ENCODE peak calls at places on chromosomes 11 and 22, in nine cellular contexts. Z is Panc1, U is suprapubic skin, D is GM23338, C is HCT116, S is transverse colon, K is spleen, P is SK-N-SH, O is stomach. A is an unnamed sample. For H3K4me1, the result is how much of the 10 kb centered on the place peaks cover.

GRCh38 chr22:49850959-49851815 is 2.5 kb upstream of the ZBED4 start:
- DNase-seq in S (no peak), Z (no peak), C (no peak), K (peak), O (no peak), D (no peak), U (no peak), P (no peak), A (no peak)

GRCh38 chr22:45526768-45527360 is 24.2 kb downstream of the FBLN1 start:
- DNase-seq in P (no peak), C (no peak), O (no peak), K (no peak), S (no peak), D (no peak), U (no peak), Z (no peak), A (no peak)

GRCh38 chr22:36144886-36145541 is 15.5 kb downstream of the APOL3 start:
- DNase-seq in P (peak), K (peak), D (peak), S (peak), O (peak), C (peak), Z (peak), U (no peak), A (no peak)

GRCh38 chr22:43201486-43202219 is 14.7 kb upstream of the TTLL12 start:
- DNase-seq in C (no peak), P (no peak), S (no peak), O (no peak), K (no peak), U (no peak), D (no peak), Z (no peak), A (no peak)

GRCh38 chr11:13638436-13638835 is 30.0 kb upstream of the FAR1 start:
- DNase-seq in D (no peak), P (no peak), K (no peak), C (no peak), Z (no peak), U (no peak), S (no peak), O (no peak), A (no peak)

GRCh38 chr22:46471901-46472721 is 65.3 kb downstream of the CELSR1 start:
- DNase-seq in O (no peak), C (peak), U (no peak), P (no peak), K (no peak), S (no peak), Z (no peak), D (no peak), A (no peak)

GRCh38 chr11:20005747-20006146 is 154.5 kb downstream of the DBX1 start:
- DNase-seq in U (no peak), K (no peak), C (no peak), O (no peak), P (no peak), Z (no peak), D (no peak), S (no peak), A (no peak)

GRCh38 chr11:79538775-79539174 is 97.9 kb upstream of the TENM4 start:
- DNase-seq in D (no peak), U (no peak), S (no peak), C (no peak), P (no peak), Z (no peak), K (no peak), O (no peak), A (no peak)

GRCh38 chr11:131661137-131661536 is 290.7 kb downstream of the NTM start:
- DNase-seq in C (no peak), K (no peak), P (no peak), U (no peak), O (no peak), D (no peak), S (no peak), Z (no peak), A (no peak)

GRCh38 chr22:23230348-23231068 is 50.2 kb downstream of the BCR start:
- DNase-seq in K (peak), U (no peak), O (no peak), C (no peak), D (peak), Z (no peak), P (no peak), S (no peak), A (no peak)

GRCh38 chr22:26168199-26168915 is 905 bp upstream of the SEZ6L start:
- DNase-seq in U (no peak), P (peak), K (no peak), O (no peak), Z (no peak), C (no peak), D (peak), S (no peak), A (no peak)

GRCh38 chr11:120646206-120646605 is 134.7 kb downstream of the GRIK4 start:
- DNase-seq in U (no peak), D (peak), P (no peak), C (no peak), O (no peak), S (no peak), K (peak), Z (no peak), A (no peak)

GRCh38 chr11:115321602-115322289 is 182.5 kb downstream of the CADM1 start:
- DNase-seq in Z (no peak), S (no peak), D (no peak), U (no peak), P (no peak), K (no peak), O (no peak), C (no peak), A (no peak)

GRCh38 chr11:60895687-60896086 is 10.7 kb downstream of the PRPF19 start:
- DNase-seq in K (no peak), Z (no peak), D (no peak), O (no peak), U (no peak), P (no peak), S (peak), C (no peak), A (no peak)

GRCh38 chr11:73359341-73359740 is 16.9 kb upstream of the RELT start:
- DNase-seq in Z (no peak), P (no peak), O (no peak), K (no peak), U (no peak), D (no peak), S (no peak), C (no peak), A (no peak)

GRCh38 chr22:46851311-46851710 is 88.9 kb downstream of the TBC1D22A start:
- DNase-seq in D (no peak), P (no peak), Z (no peak), S (no peak), O (no peak), U (no peak), K (no peak), C (no peak), A (no peak)

GRCh38 chr11:96061730-96062524 is 138.0 kb upstream of the MTMR2 start:
- DNase-seq in P (no peak), U (no peak), C (no peak), D (no peak), S (no peak), Z (no peak), K (no peak), O (no peak), A (no peak)

GRCh38 chr11:121936781-121937447 is 179.1 kb downstream of the BLID start:
- DNase-seq in U (no peak), S (no peak), Z (no peak), P (no peak), O (no peak), C (no peak), D (no peak), K (no peak), A (no peak)

GRCh38 chr22:19062909-19063308 is 59.3 kb downstream of the DGCR2 start:
- DNase-seq in P (no peak), O (no peak), K (peak), C (no peak), D (no peak), U (peak), S (no peak), Z (no peak), A (no peak)

GRCh38 chr22:38114484-38115398 is 4.3 kb upstream of the BAIAP2L2 start:
- DNase-seq in Z (no peak), O (peak), S (peak), P (peak), C (peak), K (peak), U (peak), D (peak), A (peak)

GRCh38 chr11:112396092-112396491 is 135.4 kb upstream of the PLET1 start:
- DNase-seq in U (no peak), S (no peak), D (no peak), C (no peak), K (no peak), O (no peak), Z (no peak), P (no peak), A (no peak)

GRCh38 chr11:44618561-44619425 is 53.3 kb downstream of the CD82 start:
- DNase-seq in K (peak), U (peak), O (peak), Z (no peak), P (no peak), C (no peak), S (peak), D (no peak), A (no peak)

GRCh38 chr22:44091021-44091721 is 67.1 kb downstream of the PARVB start:
- DNase-seq in P (peak), C (peak), Z (no peak), K (no peak), D (peak), O (no peak), U (no peak), S (no peak), A (no peak)

GRCh38 chr11:89279176-89279575 is 101.5 kb downstream of the TYR start:
- DNase-seq in Z (no peak), K (no peak), D (no peak), P (no peak), U (no peak), C (no peak), S (peak), O (no peak), A (no peak)

GRCh38 chr22:19868773-19869471 is 14.2 kb upstream of the GNB1L start:
- DNase-seq in D (no peak), O (no peak), Z (no peak), P (no peak), S (peak), C (no peak), K (peak), U (peak), A (peak)

GRCh38 chr11:1845095-1845429 is 6.3 kb downstream of the TNNI2 start:
- DNase-seq in D (no peak), P (no peak), U (no peak), S (no peak), K (no peak), O (no peak), Z (no peak), C (no peak), A (no peak)

GRCh38 chr11:118057424-118058145 is 19.3 kb upstream of the TMPRSS4 start:
- DNase-seq in Z (no peak), S (peak), D (no peak), C (no peak), U (peak), K (no peak), O (no peak), P (no peak), A (peak)

GRCh38 chr11:37687130-37687529 is 1089.1 kb upstream of the RAG2 start:
- DNase-seq in Z (no peak), U (no peak), K (no peak), C (no peak), P (no peak), D (no peak), S (no peak), O (no peak), A (no peak)

GRCh38 chr11:1554981-1555712 is 16.9 kb downstream of the DUSP8 start:
- DNase-seq in K (no peak), U (no peak), C (no peak), P (no peak), D (no peak), Z (no peak), O (no peak), S (no peak), A (no peak)

GRCh38 chr11:76653674-76654309 is 16.8 kb downstream of the LRRC32 start:
- DNase-seq in U (peak), K (no peak), O (no peak), C (no peak), P (no peak), S (peak), Z (no peak), D (no peak), A (no peak)

GRCh38 chr22:19356708-19357269 is 65.3 kb upstream of the CLTCL1 start:
- DNase-seq in P (no peak), U (no peak), K (no peak), C (no peak), D (no peak), Z (no peak), S (no peak), O (no peak), A (no peak)

GRCh38 chr11:127640822-127641485 is 640.4 kb upstream of the KIRREL3 start:
- DNase-seq in O (no peak), Z (no peak), D (no peak), P (no peak), C (no peak), U (no peak), S (no peak), K (no peak), A (no peak)

GRCh38 chr22:25746012-25746373 is 4.0 kb downstream of the MYO18B start:
- DNase-seq in Z (no peak), P (peak), S (no peak), U (no peak), K (no peak), D (no peak), O (no peak), C (no peak), A (no peak)

GRCh38 chr11:2445948-2446551 is 1.2 kb downstream of the KCNQ1 start:
- DNase-seq in P (peak), K (peak), Z (no peak), U (no peak), O (peak), C (no peak), D (peak), S (peak), A (no peak)

GRCh38 chr11:88680806-88681205 is 343.3 kb upstream of the CTSC start:
- DNase-seq in D (no peak), C (peak), Z (no peak), S (no peak), K (no peak), P (no peak), U (no peak), O (no peak), A (no peak)

GRCh38 chr22:26823966-26824365 is 166.6 kb downstream of the MIAT start:
- DNase-seq in D (no peak), O (no peak), Z (no peak), C (no peak), U (no peak), P (no peak), S (no peak), K (no peak), A (no peak)

DNA sequence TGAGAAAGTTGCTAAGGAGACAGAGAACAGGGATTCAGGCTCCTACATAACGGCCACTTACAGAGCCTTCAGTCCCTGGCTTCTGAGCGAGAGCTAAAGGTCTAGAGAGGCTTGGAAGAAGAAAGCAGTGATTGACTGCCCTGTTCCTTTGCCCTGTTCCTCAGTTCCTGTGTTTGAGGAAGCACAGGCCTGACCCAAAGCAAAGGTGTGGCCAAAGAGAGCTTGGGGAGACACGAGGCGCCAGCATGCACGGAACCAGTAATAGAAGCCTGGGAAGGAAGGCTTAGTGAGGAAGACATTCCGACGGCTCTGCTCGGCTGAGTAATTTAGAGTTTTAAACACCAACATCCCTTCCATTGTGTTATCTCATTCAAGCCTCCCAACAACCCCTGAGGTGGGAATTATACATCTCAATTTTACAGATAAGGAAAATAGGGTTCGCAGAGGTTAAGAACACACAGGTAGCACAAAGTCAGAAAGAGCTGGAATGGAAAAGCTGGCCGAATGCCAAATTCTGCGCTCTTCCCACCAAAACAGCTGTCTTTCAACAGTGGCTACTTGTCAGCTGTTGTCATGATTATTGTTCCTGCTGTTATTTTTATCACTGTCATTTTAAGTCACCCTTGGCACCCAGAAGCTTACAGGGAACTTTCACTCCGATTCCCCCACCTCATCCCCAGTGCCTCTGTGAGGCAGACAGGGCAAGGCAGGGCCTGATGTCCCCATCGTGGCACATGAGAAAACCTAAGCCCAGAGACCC is 74.3 kb upstream of the CSNK2A3 start:
- DNase-seq in Z (no peak), C (no peak), K (no peak), O (no peak), D (no peak), S (no peak), U (no peak), P (no peak), A (no peak)
- TF ChIP-seq POLR2AphosphoS5 in Z (no peak), C (no peak), K (no peak), O (no peak), D (no peak), S (no peak), U (no peak), P (no peak), A (no peak)

GRCh38 chr11:393219-394033 is 583 bp upstream of the PKP3 start:
- DNase-seq in Z (no peak), S (peak), D (no peak), C (peak), O (peak), P (no peak), U (no peak), K (no peak), A (peak)
- H3K4me3 ChIP-seq in Z (peak), S (peak), D (peak), C (peak), O (peak), P (no peak), U (peak), K (no peak), A (peak)

GRCh38 chr11:12198261-12198925 is 88.0 kb downstream of the MICAL2 start:
- DNase-seq in K (no peak), O (peak), S (no peak), Z (no peak), D (no peak), C (no peak), P (no peak), U (peak), A (no peak)
- H3K4me1 ChIP-seq in K (under half), O (under half), S (under half), Z (under half), D (under half), C (under half), P (under half), U (under half), A (under half)

DNA sequence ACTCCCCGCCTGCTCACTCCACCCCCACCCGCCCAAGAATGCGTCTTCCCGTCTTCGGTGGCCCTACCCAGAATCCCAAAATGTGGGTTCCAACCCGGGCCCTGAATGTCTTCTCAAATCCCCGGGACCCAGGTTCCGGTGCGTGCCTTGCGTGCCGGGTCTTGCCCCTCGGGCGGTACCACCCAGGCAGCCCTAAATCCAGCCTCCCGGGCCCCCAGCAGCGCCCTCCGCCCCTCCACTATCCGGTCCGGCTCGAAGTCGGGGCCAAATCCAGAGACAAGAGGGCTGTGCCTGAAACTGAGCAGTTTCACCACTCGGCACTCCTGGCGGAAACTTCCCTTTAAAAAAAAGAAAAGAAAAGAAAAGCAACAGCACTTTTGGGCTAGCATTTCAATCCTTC is 16.3 kb upstream of the CCT8L2 start:
- DNase-seq in Z (no peak), O (no peak), P (no peak), D (peak), K (no peak), S (no peak), U (no peak), C (no peak), A (no peak)
- TF ChIP-seq POLR2AphosphoS5 in Z (no peak), O (no peak), P (no peak), D (no peak), K (no peak), S (no peak), U (no peak), C (no peak), A (no peak)

DNA sequence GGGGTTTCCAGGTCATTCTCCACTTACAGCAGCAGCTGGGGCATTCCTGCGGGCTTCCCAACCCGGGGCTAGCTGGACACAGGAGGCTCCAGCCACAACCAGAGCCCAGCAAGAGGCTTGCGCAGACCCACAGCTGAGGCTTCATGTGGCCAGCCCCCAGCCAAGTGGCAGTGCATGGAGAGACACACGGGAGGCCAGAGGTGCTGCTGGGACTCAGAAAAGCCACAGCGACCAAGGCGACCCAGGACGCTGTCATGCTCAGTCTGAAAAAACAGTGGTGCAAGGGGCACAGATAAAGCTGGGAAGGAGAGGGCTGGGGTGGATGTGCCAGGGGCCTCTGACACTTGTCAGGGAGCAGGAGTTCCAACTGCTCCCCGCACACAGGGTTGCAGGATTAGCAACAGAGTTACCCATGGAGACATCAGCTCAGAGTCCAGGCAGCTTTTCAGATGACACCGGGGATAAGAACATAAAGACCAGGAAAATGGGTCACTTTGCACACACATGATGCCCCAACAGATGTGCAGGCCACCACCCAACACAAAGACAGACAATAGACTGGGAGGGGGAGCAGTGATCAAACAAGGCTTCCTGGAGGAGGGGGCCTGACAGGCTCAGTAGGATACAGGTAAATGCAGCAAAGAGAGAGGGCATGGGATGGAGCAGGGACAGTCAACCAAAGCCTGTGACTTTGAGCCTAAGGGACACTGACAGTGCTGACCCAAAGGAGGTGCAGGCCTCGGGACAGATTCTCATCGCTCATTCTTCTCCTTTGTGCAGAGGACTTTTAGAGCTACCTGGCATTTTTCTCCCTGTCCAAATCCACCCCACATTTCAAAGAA is 6.9 kb upstream of the NEAT1 start:
- DNase-seq in U (peak), K (peak), Z (no peak), O (no peak), C (no peak), D (no peak), S (peak), P (peak), A (no peak)
- H3K4me3 ChIP-seq in U (peak), K (peak), Z (peak), O (peak), C (peak), D (peak), S (no peak), P (peak), A (peak)